ENCODE peak calls at places on chromosomes 3 and 15, in nine cellular contexts. C is Calu3; G is substantia nigra; Q is stimulated activated CD4-positive, alpha-beta T cell treated with anti-CD3 and anti-CD28 coated beads, Interleukin-1b, Interleukin-23, amount 100 ng/mL, for 1 hour; N is B cell; H is HCT116; B is activated T-cell treated with anti-CD3 and anti-CD28 coated beads for 48 hours; W is ELF-1; A is stromal cell of bone marrow. O is an unnamed sample.

GRCh38 chr15:69380726-69381105 is 33.4 kb upstream of the KIF23 start:
- DNase-seq in C (no peak), G (no peak), Q (no peak), N (no peak), H (no peak), B (no peak), W (no peak), A (no peak), O (no peak)

GRCh38 chr15:68735610-68736009 is 85.1 kb downstream of the ANP32A start:
- DNase-seq in C (no peak), G (no peak), Q (no peak), N (no peak), H (no peak), B (no peak), W (no peak), A (no peak), O (no peak)

GRCh38 chr3:168991813-168992212 is 671.7 kb downstream of the MECOM start:
- DNase-seq in C (no peak), G (no peak), Q (no peak), N (no peak), H (no peak), B (no peak), W (no peak), A (no peak), O (no peak)

GRCh38 chr3:79236488-79236887 is 531.3 kb downstream of the ROBO1 start:
- DNase-seq in C (no peak), G (no peak), Q (no peak), N (no peak), H (no peak), B (no peak), W (no peak), A (no peak), O (no peak)

GRCh38 chr3:156456771-156457224 is 98.1 kb downstream of the SSR3 start:
- DNase-seq in C (peak; percentile 80), G (no peak), Q (no peak), N (no peak), H (no peak), B (no peak), W (peak; percentile 87), A (no peak), O (no peak)

GRCh38 chr15:50764331-50765201 is 940 bp downstream of the SPPL2A start:
- DNase-seq in C (no peak), G (no peak), Q (no peak), N (peak; percentile 48), H (no peak), B (no peak), W (no peak), A (no peak), O (peak; percentile 76)

GRCh38 chr15:70528270-70528706 is 235.1 kb downstream of the UACA start:
- DNase-seq in C (peak; percentile 41), G (no peak), Q (peak; percentile 15), N (peak; percentile 68), H (peak; percentile 40), B (peak; percentile 35), W (peak; percentile 62), A (no peak), O (peak; percentile 79)

GRCh38 chr15:42707068-42707467 is 29.9 kb downstream of the CDAN1 start:
- DNase-seq in C (no peak), G (no peak), Q (no peak), N (no peak), H (no peak), B (no peak), W (no peak), A (peak; percentile 21), O (no peak)

GRCh38 chr3:11989383-11990050 is 14.7 kb upstream of the SYN2 start:
- DNase-seq in C (no peak), G (no peak), Q (no peak), N (no peak), H (no peak), B (no peak), W (no peak), A (no peak), O (no peak)

GRCh38 chr3:140766465-140766864 is 88.6 kb downstream of the TRIM42 start:
- DNase-seq in C (no peak), G (no peak), Q (no peak), N (no peak), H (no peak), B (no peak), W (no peak), A (no peak), O (no peak)

O was measured in GM20000.